ENCODE peak calls at places on chromosomes 4 and X, in six cellular contexts. One of them, this sample, is unnamed.

GRCh38 chrX:139120760-139121159 is 409.2 kb upstream of the FGF13 start:
- DNase-seq in fibroblast of the aortic adventitia: no peak
- DNase-seq in GM12865: no peak
- DNase-seq in WTC11: no peak
- DNase-seq in endothelial cell: no peak
- DNase-seq in lung: no peak
- DNase-seq in this sample: no peak

GRCh38 chr4:98935633-98936032 is 6.7 kb upstream of the EIF4E start:
- DNase-seq in fibroblast of the aortic adventitia: no peak
- DNase-seq in GM12865: no peak
- DNase-seq in WTC11: no peak
- DNase-seq in endothelial cell: no peak
- DNase-seq in lung: no peak
- DNase-seq in this sample: no peak

GRCh38 chr4:165016971-165017370 is 14.8 kb upstream of the TRIM60 start:
- DNase-seq in fibroblast of the aortic adventitia: no peak
- DNase-seq in GM12865: peak; percentile 41
- DNase-seq in WTC11: peak; percentile 67
- DNase-seq in endothelial cell: peak; percentile 25
- DNase-seq in lung: no peak
- DNase-seq in this sample: no peak

GRCh38 chrX:83305381-83305780 is 202.7 kb upstream of the POU3F4 start:
- DNase-seq in fibroblast of the aortic adventitia: no peak
- DNase-seq in GM12865: no peak
- DNase-seq in WTC11: no peak
- DNase-seq in endothelial cell: no peak
- DNase-seq in lung: no peak
- DNase-seq in this sample: no peak

GRCh38 chrX:21802054-21802660 is 37.3 kb upstream of the MBTPS2 start:
- DNase-seq in fibroblast of the aortic adventitia: no peak
- DNase-seq in GM12865: no peak
- DNase-seq in WTC11: no peak
- DNase-seq in endothelial cell: no peak
- DNase-seq in lung: no peak
- DNase-seq in this sample: no peak

GRCh38 chr4:3371581-3372001 is 70.2 kb upstream of the HGFAC start:
- DNase-seq in fibroblast of the aortic adventitia: no peak
- DNase-seq in GM12865: no peak
- DNase-seq in WTC11: no peak
- DNase-seq in endothelial cell: no peak
- DNase-seq in lung: no peak
- DNase-seq in this sample: no peak

GRCh38 chrX:135112096-135112729 is 8.1 kb downstream of the ETDB start:
- DNase-seq in fibroblast of the aortic adventitia: peak; percentile 46
- DNase-seq in GM12865: peak; percentile 46
- DNase-seq in WTC11: peak; percentile 39
- DNase-seq in endothelial cell: peak; percentile 51
- DNase-seq in lung: no peak
- DNase-seq in this sample: peak; percentile 40

GRCh38 chr4:128862608-128863313 is 53.3 kb downstream of the JADE1 start:
- DNase-seq in fibroblast of the aortic adventitia: no peak
- DNase-seq in GM12865: peak; percentile 80
- DNase-seq in WTC11: no peak
- DNase-seq in endothelial cell: peak; percentile 26
- DNase-seq in lung: no peak
- DNase-seq in this sample: no peak

GRCh38 chrX:155148724-155149537 is 67.3 kb upstream of the VBP1 start:
- DNase-seq in fibroblast of the aortic adventitia: peak; percentile 34
- DNase-seq in GM12865: peak; percentile 30
- DNase-seq in WTC11: peak; percentile 17
- DNase-seq in endothelial cell: peak; percentile 16
- DNase-seq in lung: no peak
- DNase-seq in this sample: peak; percentile 16

GRCh38 chr4:146252941-146253340 is 38.6 kb downstream of the REELD1 start:
- DNase-seq in fibroblast of the aortic adventitia: no peak
- DNase-seq in GM12865: no peak
- DNase-seq in WTC11: no peak
- DNase-seq in endothelial cell: no peak
- DNase-seq in lung: no peak
- DNase-seq in this sample: no peak

GRCh38 chrX:43868791-43869190 is 13.5 kb downstream of the MAOB start:
- DNase-seq in fibroblast of the aortic adventitia: no peak
- DNase-seq in GM12865: no peak
- DNase-seq in WTC11: no peak
- DNase-seq in endothelial cell: no peak
- DNase-seq in lung: no peak
- DNase-seq in this sample: no peak

GRCh38 chr4:26701786-26702227 is 117.9 kb downstream of the TBC1D19 start:
- DNase-seq in fibroblast of the aortic adventitia: peak; percentile 56
- DNase-seq in GM12865: no peak
- DNase-seq in WTC11: no peak
- DNase-seq in endothelial cell: no peak
- DNase-seq in lung: no peak
- DNase-seq in this sample: no peak

GRCh38 chr4:79831119-79831528 is 241.9 kb downstream of the ANTXR2 start:
- DNase-seq in fibroblast of the aortic adventitia: no peak
- DNase-seq in GM12865: no peak
- DNase-seq in WTC11: no peak
- DNase-seq in endothelial cell: no peak
- DNase-seq in lung: no peak
- DNase-seq in this sample: no peak

GRCh38 chrX:34859191-34859590 is 83.4 kb upstream of the FAM47B start:
- DNase-seq in fibroblast of the aortic adventitia: no peak
- DNase-seq in GM12865: no peak
- DNase-seq in WTC11: no peak
- DNase-seq in endothelial cell: no peak
- DNase-seq in lung: no peak
- DNase-seq in this sample: no peak

GRCh38 chr4:186728631-186729271 is 5.1 kb upstream of the FAT1 start:
- DNase-seq in fibroblast of the aortic adventitia: no peak
- DNase-seq in GM12865: no peak
- DNase-seq in WTC11: no peak
- DNase-seq in endothelial cell: no peak
- DNase-seq in lung: no peak
- DNase-seq in this sample: no peak

GRCh38 chr4:13918110-13918509 is 290.6 kb upstream of the BOD1L1 start:
- DNase-seq in fibroblast of the aortic adventitia: peak; percentile 99
- DNase-seq in GM12865: no peak
- DNase-seq in WTC11: no peak
- DNase-seq in endothelial cell: no peak
- DNase-seq in lung: peak; percentile 45
- DNase-seq in this sample: no peak

GRCh38 chr4:173171098-173171497 is 2.5 kb downstream of the GALNT7 start:
- DNase-seq in fibroblast of the aortic adventitia: peak; percentile 51
- DNase-seq in GM12865: no peak
- DNase-seq in WTC11: no peak
- DNase-seq in endothelial cell: no peak
- DNase-seq in lung: no peak
- DNase-seq in this sample: no peak

GRCh38 chr4:186190456-186191265 is 706 bp upstream of the CYP4V2 start:
- DNase-seq in fibroblast of the aortic adventitia: peak; percentile 32
- DNase-seq in GM12865: peak; percentile 61
- DNase-seq in WTC11: peak; percentile 39
- DNase-seq in endothelial cell: peak; percentile 26
- DNase-seq in lung: no peak
- DNase-seq in this sample: no peak

GRCh38 chr4:74675673-74676279 is 118.5 kb downstream of the BTC start:
- DNase-seq in fibroblast of the aortic adventitia: peak; percentile 83
- DNase-seq in GM12865: peak; percentile 54
- DNase-seq in WTC11: no peak
- DNase-seq in endothelial cell: peak; percentile 40
- DNase-seq in lung: no peak
- DNase-seq in this sample: peak; percentile 71

GRCh38 chr4:3766207-3766790 is at the start of gene ADRA2C:
- DNase-seq in fibroblast of the aortic adventitia: no peak
- DNase-seq in GM12865: no peak
- DNase-seq in WTC11: no peak
- DNase-seq in endothelial cell: peak; percentile 32
- DNase-seq in lung: no peak
- DNase-seq in this sample: peak; percentile 41

GRCh38 chrX:53303195-53303594 is 21.8 kb upstream of the IQSEC2 start:
- DNase-seq in fibroblast of the aortic adventitia: no peak
- DNase-seq in GM12865: no peak
- DNase-seq in WTC11: no peak
- DNase-seq in endothelial cell: no peak
- DNase-seq in lung: no peak
- DNase-seq in this sample: no peak

DNA sequence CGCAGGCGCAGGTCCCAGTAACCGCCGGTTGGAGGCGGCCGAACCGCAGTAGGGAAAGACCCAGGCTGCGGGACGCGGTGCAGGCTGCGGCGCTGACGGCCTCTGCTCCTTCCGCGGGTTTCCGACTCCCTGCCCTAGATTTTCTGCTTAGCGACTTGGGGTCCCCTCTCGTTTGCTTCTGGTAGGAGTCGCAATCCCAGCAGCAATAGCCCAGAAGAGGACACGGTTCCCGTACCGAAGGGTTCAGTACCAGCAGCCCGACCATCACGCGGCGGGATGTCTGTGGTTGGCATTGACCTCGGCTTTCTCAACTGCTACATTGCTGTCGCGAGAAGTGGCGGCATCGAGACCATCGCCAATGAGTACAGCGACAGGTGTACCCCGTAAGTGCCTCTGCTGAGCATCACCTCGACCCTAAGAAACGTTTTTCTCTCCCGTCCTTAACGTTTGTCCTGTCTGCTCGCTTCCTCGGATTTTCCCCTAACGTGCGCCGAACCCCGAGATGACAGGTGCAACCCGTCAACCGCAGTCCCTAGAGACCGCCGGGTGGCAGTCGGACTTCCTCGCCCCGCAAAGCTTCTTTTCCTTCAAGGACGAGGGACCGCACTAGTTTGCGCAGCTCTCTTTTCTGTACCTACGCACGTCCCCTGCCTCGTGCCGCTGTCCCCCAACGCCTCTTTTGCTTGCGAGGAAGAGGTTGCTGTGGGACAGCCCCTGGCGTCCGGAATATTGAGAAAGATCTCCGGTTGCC is at the start of gene HSPA4L:
- DNase-seq in fibroblast of the aortic adventitia: peak; percentile 59
- DNase-seq in GM12865: peak; percentile 87
- DNase-seq in WTC11: peak; percentile 43
- DNase-seq in endothelial cell: peak; percentile 28
- DNase-seq in lung: no peak
- DNase-seq in this sample: peak; percentile 60
- TF ChIP-seq CTCF in fibroblast of the aortic adventitia: peak; percentile 26
- TF ChIP-seq CTCF in GM12865: peak; percentile 13
- TF ChIP-seq CTCF in WTC11: no peak
- TF ChIP-seq CTCF in endothelial cell: no peak
- TF ChIP-seq CTCF in lung: no peak
- TF ChIP-seq CTCF in this sample: peak; percentile 24

GRCh38 chr4:181301735-181302380 is 941.3 kb upstream of the TENM3 start:
- DNase-seq in fibroblast of the aortic adventitia: peak; percentile 2
- DNase-seq in GM12865: peak; percentile 74
- DNase-seq in WTC11: peak; percentile 75
- DNase-seq in endothelial cell: peak; percentile 39
- DNase-seq in lung: no peak
- DNase-seq in this sample: peak; percentile 54
- TF ChIP-seq CTCF in fibroblast of the aortic adventitia: no peak
- TF ChIP-seq CTCF in GM12865: peak; percentile 84
- TF ChIP-seq CTCF in WTC11: peak; percentile 80
- TF ChIP-seq CTCF in endothelial cell: peak; percentile 60
- TF ChIP-seq CTCF in lung: no peak
- TF ChIP-seq CTCF in this sample: peak; percentile 46

GRCh38 chrX:19040373-19040772 is 56.5 kb upstream of the PHKA2 start:
- DNase-seq in fibroblast of the aortic adventitia: peak; percentile 10
- DNase-seq in GM12865: peak; percentile 6
- DNase-seq in WTC11: no peak
- DNase-seq in endothelial cell: no peak
- DNase-seq in lung: no peak
- DNase-seq in this sample: no peak
- TF ChIP-seq CTCF in fibroblast of the aortic adventitia: peak; percentile 29
- TF ChIP-seq CTCF in GM12865: no peak
- TF ChIP-seq CTCF in WTC11: no peak
- TF ChIP-seq CTCF in endothelial cell: peak; percentile 71
- TF ChIP-seq CTCF in lung: no peak
- TF ChIP-seq CTCF in this sample: peak; percentile 14

GRCh38 chrX:72003811-72004750 is 93.4 kb downstream of the NHSL2 start:
- DNase-seq in fibroblast of the aortic adventitia: peak; percentile 61
- DNase-seq in GM12865: no peak
- DNase-seq in WTC11: peak; percentile 73
- DNase-seq in endothelial cell: peak; percentile 44
- DNase-seq in lung: no peak
- DNase-seq in this sample: peak; percentile 58
- TF ChIP-seq CTCF in fibroblast of the aortic adventitia: no peak
- TF ChIP-seq CTCF in GM12865: no peak
- TF ChIP-seq CTCF in WTC11: no peak
- TF ChIP-seq CTCF in endothelial cell: peak; percentile 17
- TF ChIP-seq CTCF in lung: no peak
- TF ChIP-seq CTCF in this sample: no peak

DNA sequence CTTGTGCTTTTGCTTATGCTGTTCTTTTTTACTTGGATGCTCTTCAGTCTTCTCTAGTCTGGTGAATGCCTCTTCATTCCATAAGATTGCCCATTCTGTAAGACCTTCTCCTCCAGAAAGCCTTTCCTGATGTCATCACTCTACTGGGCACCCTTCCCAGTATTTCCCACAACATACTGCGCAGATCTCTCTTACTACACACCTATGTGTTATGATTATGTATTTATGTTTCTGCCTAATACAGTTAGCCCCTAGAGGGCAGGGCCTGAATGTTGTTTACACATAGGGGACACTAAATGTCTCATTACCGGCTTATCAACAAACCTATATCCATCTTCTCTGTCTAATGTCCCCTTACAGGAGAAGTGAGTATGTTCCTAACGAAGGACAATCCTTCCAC is 21.1 kb downstream of the AIFM1 start:
- DNase-seq in fibroblast of the aortic adventitia: peak; percentile 65
- DNase-seq in GM12865: no peak
- DNase-seq in WTC11: no peak
- DNase-seq in endothelial cell: no peak
- DNase-seq in lung: no peak
- DNase-seq in this sample: no peak
- TF ChIP-seq CTCF in fibroblast of the aortic adventitia: peak; percentile 18
- TF ChIP-seq CTCF in GM12865: no peak
- TF ChIP-seq CTCF in WTC11: no peak
- TF ChIP-seq CTCF in endothelial cell: no peak
- TF ChIP-seq CTCF in lung: no peak
- TF ChIP-seq CTCF in this sample: no peak